ENCODE peak calls at places on chromosome 18, in five cellular contexts. V is tibial nerve, D is spleen, Y is AG04449, E is tibial artery. S is an unnamed sample.
A peak's percentile ranks its signal among the peaks of the same experiment; 100 is the strongest.

GRCh38 chr18:56475250-56475649 is 163.1 kb downstream of the TXNL1 start:
- DNase-seq in D (no peak), Y (no peak), E (no peak), V (no peak), S (no peak)

GRCh38 chr18:22872894-22873537 is 60.1 kb upstream of the RBBP8 start:
- DNase-seq in D (no peak), Y (no peak), E (no peak), V (no peak), S (no peak)

GRCh38 chr18:5296706-5297320 is 1.3 kb upstream of the ZBTB14 start:
- DNase-seq in Y (peak; percentile 33), D (peak; percentile 93), V (peak; percentile 64), E (peak; percentile 91), S (peak; percentile 92)

GRCh38 chr18:28411806-28412205 is 234.9 kb upstream of the CDH2 start:
- DNase-seq in D (no peak), E (peak; percentile 74), V (no peak), Y (no peak), S (peak; percentile 70)

GRCh38 chr18:44039216-44039615 is 641.5 kb upstream of the SETBP1 start:
- DNase-seq in E (no peak), Y (no peak), D (no peak), V (no peak), S (no peak)

GRCh38 chr18:62760403-62760734 is 45.0 kb downstream of the PHLPP1 start:
- DNase-seq in Y (no peak), V (no peak), D (no peak), E (no peak), S (no peak)

GRCh38 chr18:61975526-61976326 is 82.9 kb upstream of the RNF152 start:
- DNase-seq in V (no peak), Y (no peak), D (no peak), E (no peak), S (no peak)

GRCh38 chr18:7575465-7576026 is 8.4 kb downstream of the PTPRM start:
- DNase-seq in V (no peak), Y (no peak), D (no peak), E (no peak), S (no peak)

GRCh38 chr18:22822024-22822423 is 111.1 kb upstream of the RBBP8 start:
- DNase-seq in V (no peak), E (no peak), D (no peak), Y (no peak), S (no peak)

GRCh38 chr18:63603772-63604171 is 16.6 kb downstream of the SERPINB13 start:
- DNase-seq in V (no peak), D (no peak), Y (peak; percentile 21), E (no peak), S (no peak)

GRCh38 chr18:24031318-24031717 is 16.8 kb downstream of the TTC39C start:
- DNase-seq in V (no peak), D (no peak), E (no peak), Y (no peak), S (no peak)

GRCh38 chr18:39039828-39040227 is 1474.2 kb upstream of the CELF4 start:
- DNase-seq in V (no peak), Y (no peak), D (no peak), E (no peak), S (no peak)

GRCh38 chr18:28984731-28985130 is 807.8 kb upstream of the CDH2 start:
- DNase-seq in E (no peak), Y (no peak), V (no peak), D (no peak), S (no peak)

GRCh38 chr18:23662309-23663263 is at the start of gene ANKRD29:
- DNase-seq in Y (no peak), E (no peak), D (peak; percentile 81), V (no peak), S (no peak)

GRCh38 chr18:77009675-77010074 is 122.9 kb downstream of the MBP start:
- DNase-seq in D (no peak), Y (no peak), E (no peak), V (no peak), S (no peak)

GRCh38 chr18:59651071-59651470 is 46.2 kb downstream of the CCBE1 start:
- DNase-seq in Y (no peak), D (no peak), V (no peak), E (no peak), S (no peak)

GRCh38 chr18:48923746-48924580 is 26.8 kb downstream of the SMAD7 start:
- DNase-seq in V (no peak), E (peak; percentile 64), Y (no peak), D (peak; percentile 83), S (no peak)

GRCh38 chr18:22490429-22490846 is 72.7 kb upstream of the CTAGE1 start:
- DNase-seq in D (no peak), E (no peak), V (no peak), Y (no peak), S (no peak)

GRCh38 chr18:28013064-28013463 is 163.9 kb downstream of the CDH2 start:
- DNase-seq in E (no peak), D (no peak), V (no peak), Y (no peak), S (no peak)

GRCh38 chr18:61727241-61727640 is 165.6 kb downstream of the RNF152 start:
- DNase-seq in E (no peak), D (no peak), V (no peak), Y (peak; percentile 49), S (no peak)

GRCh38 chr18:712401-713134 is at the start of gene ENOSF1:
- DNase-seq in D (peak; percentile 95), E (peak; percentile 88), V (peak; percentile 52), Y (no peak), S (peak; percentile 88)

GRCh38 chr18:57542126-57542525 is 44.4 kb downstream of the FECH start:
- DNase-seq in Y (peak; percentile 68), E (no peak), V (no peak), D (no peak), S (no peak)

DNA sequence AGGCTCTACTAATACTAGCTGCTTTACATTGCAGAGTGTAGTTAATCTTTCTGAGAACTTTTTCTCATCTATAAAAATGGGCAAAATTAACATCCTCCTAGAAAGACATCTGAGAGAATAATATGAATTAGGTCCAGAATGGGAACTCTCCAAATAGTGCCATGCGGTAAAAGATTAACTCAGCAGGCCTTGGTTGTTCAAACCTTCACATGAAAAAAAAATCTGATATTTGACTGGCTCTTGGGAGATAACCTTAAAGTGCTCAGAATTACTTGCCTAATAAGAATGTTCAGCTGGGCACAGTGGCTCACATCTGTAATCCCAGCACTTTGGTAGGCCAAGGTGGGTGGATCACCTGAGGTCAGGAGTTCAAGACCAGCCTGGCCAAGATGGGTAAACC is 5.5 kb upstream of the CXXC1 start:
- DNase-seq in D (no peak), E (no peak), Y (no peak), V (no peak), S (no peak)
- TF ChIP-seq CTCF in D (no peak), E (no peak), Y (no peak), V (no peak), S (no peak)

GRCh38 chr18:12701161-12701560 is 1.4 kb downstream of the CEP76 start:
- DNase-seq in V (no peak), Y (no peak), D (no peak), E (no peak), S (no peak)
- H3K4me3 ChIP-seq in V (peak overlapping the region; percentile 67), Y (peak overlapping the region; percentile 84), D (peak overlapping the region; percentile 93), E (peak overlapping the region; percentile 90), S (peak overlapping the region; percentile 92)

GRCh38 chr18:34594243-34594642 is 115.9 kb upstream of the DTNA start:
- DNase-seq in D (no peak), E (no peak), Y (no peak), V (no peak), S (no peak)

GRCh38 chr18:34591920-34592444 is 118.1 kb upstream of the DTNA start:
- DNase-seq in E (no peak), Y (no peak), D (no peak), V (no peak), S (no peak)

GRCh38 chr18:34598136-34598635 is 111.9 kb upstream of the DTNA start:
- DNase-seq in D (no peak), V (no peak), Y (no peak), E (no peak), S (no peak)

GRCh38 chr18:34592961-34593382 is 117.1 kb upstream of the DTNA start:
- DNase-seq in D (no peak), Y (peak; percentile 26), E (peak; percentile 78), V (no peak), S (peak; percentile 73)

DNA sequence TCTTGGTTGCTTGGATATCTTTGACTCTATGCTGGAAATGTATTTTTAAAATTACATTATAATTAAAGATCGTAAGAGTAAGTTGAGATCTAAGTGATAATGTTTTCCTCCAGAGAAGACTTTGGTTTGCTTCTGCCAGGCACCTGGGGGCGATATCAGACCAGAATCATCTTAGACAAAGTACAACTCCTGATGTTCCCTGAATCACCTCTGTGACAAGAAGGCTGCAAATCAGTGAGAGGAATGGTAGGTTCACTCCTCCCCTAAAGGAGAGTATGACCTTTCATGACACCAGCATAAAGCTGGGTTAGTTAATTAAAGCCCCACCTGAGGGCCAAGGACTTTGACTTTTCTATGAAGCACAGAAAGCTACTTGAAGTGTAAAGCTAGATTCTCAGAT is 114.4 kb upstream of the DTNA start:
- DNase-seq in D (no peak), E (no peak), Y (no peak), V (no peak), S (no peak)
- TF ChIP-seq CTCF in D (no peak), E (no peak), Y (peak; percentile 45), V (peak; percentile 4), S (peak; percentile 36)

DNA sequence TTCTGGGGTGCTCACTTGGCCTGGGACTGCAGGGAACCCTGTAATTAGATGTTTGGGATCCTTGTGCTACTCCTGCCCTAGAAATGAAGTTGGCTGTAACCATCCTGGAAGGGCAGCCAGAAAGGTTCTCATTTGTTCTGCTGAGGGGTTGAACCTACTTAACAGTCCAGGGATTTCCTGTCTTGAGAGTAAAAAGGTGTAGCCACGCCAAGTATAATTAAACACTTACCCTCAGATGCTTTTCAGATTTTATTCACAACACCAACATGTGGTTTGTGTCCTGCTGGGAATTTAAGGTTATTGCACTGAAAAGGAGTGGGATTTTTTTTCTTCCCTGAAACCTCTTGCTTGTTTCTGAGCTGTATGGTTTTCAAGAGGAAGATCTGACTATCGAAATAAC is 222.4 kb upstream of the APCDD1 start:
- DNase-seq in E (no peak), Y (no peak), V (no peak), D (no peak), S (no peak)
- H3K4me3 ChIP-seq in E (no peak overlapping the region), Y (no peak overlapping the region), V (no peak overlapping the region), D (no peak overlapping the region), S (no peak overlapping the region)

GRCh38 chr18:9549405-9549804 is 65.0 kb downstream of the PPP4R1 start:
- DNase-seq in Y (no peak), D (no peak), E (no peak), V (no peak), S (no peak)
- TF ChIP-seq CTCF in Y (no peak), D (no peak), E (no peak), V (no peak), S (no peak)

GRCh38 chr18:31101148-31102019 is 837 bp downstream of the DSC2 start:
- DNase-seq in Y (no peak), V (peak; percentile 35), E (peak; percentile 74), D (peak; percentile 91), S (peak; percentile 73)
- H3K4me3 ChIP-seq in Y (no peak overlapping the region), V (peak overlapping the region; percentile 58), E (peak overlapping the region; percentile 56), D (peak overlapping the region; percentile 72), S (peak overlapping the region; percentile 76)

GRCh38 chr18:75854174-75854573 is 426.7 kb upstream of the SMIM21 start:
- DNase-seq in V (no peak), E (no peak), Y (no peak), D (no peak), S (no peak)
- TF ChIP-seq CTCF in V (peak; percentile 7), E (no peak), Y (no peak), D (no peak), S (no peak)